ENCODE peak calls at places on chromosomes 13 and 19, in four cellular contexts. S, D, C and O are unnamed samples. For H3K4me1, the result is how much of the 10 kb centered on the place peaks cover.

GRCh38 chr13:20274466-20274865 is 42.3 kb upstream of the GJB6 start:
- DNase-seq in S (no peak), D (no peak), C (no peak), O (no peak)

GRCh38 chr13:50400930-50401553 is 385.8 kb downstream of the KCNRG start:
- DNase-seq in S (no peak), D (peak), C (peak), O (no peak)

GRCh38 chr19:54179921-54180452 is 7.0 kb upstream of the TMC4 start:
- DNase-seq in S (no peak), D (no peak), C (peak), O (no peak)

GRCh38 chr19:34228347-34228746 is 26.0 kb upstream of the GARRE1 start:
- DNase-seq in S (no peak), D (no peak), C (no peak), O (no peak)

GRCh38 chr13:88622362-88622973 is 951.3 kb downstream of the SLITRK5 start:
- DNase-seq in S (no peak), D (no peak), C (no peak), O (peak)

GRCh38 chr19:15640294-15640903 is at the start of gene CYP4F3:
- DNase-seq in S (no peak), D (peak), C (no peak), O (no peak)

GRCh38 chr13:50730496-50731171 is 112.9 kb downstream of the DLEU7 start:
- DNase-seq in S (no peak), D (no peak), C (no peak), O (no peak)

GRCh38 chr13:33256148-33256547 is 29.4 kb downstream of the STARD13 start:
- DNase-seq in S (no peak), D (no peak), C (no peak), O (no peak)

GRCh38 chr13:110914293-110915056 is 394 bp downstream of the ANKRD10 start:
- DNase-seq in S (peak), D (peak), C (peak), O (peak)

GRCh38 chr13:40963927-40964326 is 55.2 kb downstream of the ELF1 start:
- DNase-seq in S (no peak), D (no peak), C (no peak), O (no peak)

GRCh38 chr13:37869506-37869755 is 141 bp downstream of the TRPC4 start:
- DNase-seq in S (no peak), D (no peak), C (no peak), O (no peak)

GRCh38 chr19:44640518-44640917 is 3.2 kb upstream of the PVR start:
- DNase-seq in S (no peak), D (no peak), C (no peak), O (no peak)

GRCh38 chr19:16141043-16141442 is 2.4 kb upstream of the HSH2D start:
- DNase-seq in S (no peak), D (no peak), C (no peak), O (no peak)

GRCh38 chr19:41705393-41706174 is 2.8 kb upstream of the CEACAM5 start:
- DNase-seq in S (peak), D (no peak), C (peak), O (no peak)

GRCh38 chr19:45117167-45117594 is 24.2 kb downstream of the PPP1R37 start:
- DNase-seq in S (peak), D (no peak), C (no peak), O (no peak)

GRCh38 chr13:76972430-76972829 is 19.5 kb upstream of the CLN5 start:
- DNase-seq in S (no peak), D (peak), C (no peak), O (no peak)

GRCh38 chr19:11541238-11541637 is 2.6 kb downstream of the CNN1 start:
- DNase-seq in S (no peak), D (no peak), C (no peak), O (no peak)

GRCh38 chr19:15466851-15467733 is 2.7 kb upstream of the RASAL3 start:
- DNase-seq in S (peak), D (no peak), C (peak), O (peak)

GRCh38 chr19:31349160-31349881 is at the start of gene TSHZ3:
- DNase-seq in S (peak), D (peak), C (peak), O (peak)

GRCh38 chr19:32719611-32720059 is at the start of gene TDRD12:
- DNase-seq in S (no peak), D (peak), C (no peak), O (no peak)

GRCh38 chr19:17743874-17744273 is 7.4 kb upstream of the FCHO1 start:
- DNase-seq in S (no peak), D (no peak), C (peak), O (no peak)

GRCh38 chr19:52221831-52222375 is 32.1 kb downstream of the PPP2R1A start:
- DNase-seq in S (no peak), D (no peak), C (no peak), O (no peak)

GRCh38 chr13:23391752-23392151 is 41.8 kb downstream of the SACS start:
- DNase-seq in S (no peak), D (no peak), C (no peak), O (no peak)

DNA sequence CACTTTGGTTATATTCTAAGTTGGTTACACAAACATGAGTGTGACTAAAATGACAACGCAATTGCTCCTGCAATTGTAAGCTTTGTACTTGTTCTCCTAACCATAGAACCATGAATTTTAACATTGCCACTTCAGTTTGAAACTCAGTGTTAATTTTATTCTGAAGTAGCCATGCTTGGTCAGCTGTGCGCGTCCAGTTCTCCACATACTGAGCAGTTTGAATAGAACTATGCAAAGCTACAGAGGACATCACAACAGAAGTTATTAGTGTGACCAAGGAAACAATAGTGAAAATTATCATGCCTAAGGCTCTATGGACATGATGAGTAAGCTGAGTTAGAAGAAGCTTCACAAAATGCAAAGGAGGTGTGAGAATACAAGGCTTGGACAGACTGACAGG is 19.6 kb upstream of the ZNF100 start:
- DNase-seq in S (no peak), D (no peak), C (no peak), O (no peak)
- H3K4me1 ChIP-seq in S (under half), D (under half), C (under half), O (under half)

GRCh38 chr19:10226376-10227214 is 4.5 kb downstream of the S1PR2 start:
- DNase-seq in S (no peak), D (peak), C (no peak), O (no peak)

GRCh38 chr19:10228925-10229324 is 2.2 kb downstream of the S1PR2 start:
- DNase-seq in S (peak), D (no peak), C (peak), O (peak)

GRCh38 chr19:10228393-10228792 is 2.7 kb downstream of the S1PR2 start:
- DNase-seq in S (no peak), D (no peak), C (no peak), O (no peak)

GRCh38 chr19:10226021-10226375 is 5.1 kb downstream of the S1PR2 start:
- DNase-seq in S (no peak), D (no peak), C (no peak), O (no peak)

GRCh38 chr19:10227215-10227971 is 3.7 kb downstream of the S1PR2 start:
- DNase-seq in S (no peak), D (no peak), C (no peak), O (no peak)
- H3K4me3 ChIP-seq in S (no peak), D (no peak), C (no peak), O (no peak)

GRCh38 chr13:98173431-98173921 is 3.6 kb downstream of the RNF113B start:
- DNase-seq in S (no peak), D (peak), C (peak), O (no peak)
- H3K4me1 ChIP-seq in S (under half), D (under half), C (under half), O (under half)

GRCh38 chr13:112688560-112689497 is 1.0 kb upstream of the ATP11A start:
- DNase-seq in S (peak), D (peak), C (peak), O (no peak)
- H3K4me3 ChIP-seq in S (peak), D (peak), C (no peak), O (peak)

GRCh38 chr19:5932146-5932545 is 18.1 kb downstream of the CAPS start:
- DNase-seq in S (no peak), D (no peak), C (no peak), O (no peak)
- H3K4me1 ChIP-seq in S (under half), D (under half), C (under half), O (under half)

DNA sequence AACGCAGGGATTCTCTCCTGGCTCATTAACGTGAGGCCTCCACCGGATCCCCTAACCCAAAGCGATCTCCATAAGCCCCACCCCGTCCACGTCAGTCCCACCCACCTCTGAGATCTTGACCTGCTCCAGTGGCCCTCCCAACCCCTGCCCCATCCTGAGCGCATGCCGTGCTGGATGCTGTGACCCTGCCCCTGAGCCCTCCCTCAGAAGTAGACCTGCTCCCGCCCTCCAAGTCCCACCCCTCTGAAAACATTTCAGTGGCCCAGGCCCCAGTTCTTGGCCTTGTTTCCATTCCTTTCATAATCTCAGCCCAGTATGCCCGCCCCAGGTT is 19.9 kb downstream of the LMTK3 start:
- DNase-seq in S (no peak), D (no peak), C (no peak), O (no peak)
- H3K4me3 ChIP-seq in S (peak), D (no peak), C (no peak), O (no peak)

DNA sequence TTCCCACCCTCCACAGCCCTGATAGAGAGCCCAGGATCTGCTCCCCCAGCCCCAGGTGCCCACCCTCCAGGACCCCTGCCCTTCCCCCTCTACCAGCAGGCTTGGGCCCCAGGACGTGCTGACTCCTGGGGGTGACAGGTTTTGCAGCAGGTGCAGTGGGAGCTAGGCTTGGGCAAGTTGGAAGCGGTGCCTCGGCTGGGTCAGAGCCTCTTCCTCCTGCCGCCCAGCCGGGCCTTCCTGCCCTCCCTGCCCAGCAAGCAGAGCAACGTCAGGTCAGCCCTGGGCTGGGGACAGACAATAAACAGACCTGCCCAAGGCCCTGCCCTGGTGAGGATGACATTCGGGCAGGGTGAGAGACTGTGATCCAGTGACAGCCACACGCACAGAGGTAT is 9.2 kb upstream of the NCCRP1 start:
- DNase-seq in S (no peak), D (no peak), C (no peak), O (no peak)
- H3K4me1 ChIP-seq in S (under half), D (under half), C (under half), O (under half)

DNA sequence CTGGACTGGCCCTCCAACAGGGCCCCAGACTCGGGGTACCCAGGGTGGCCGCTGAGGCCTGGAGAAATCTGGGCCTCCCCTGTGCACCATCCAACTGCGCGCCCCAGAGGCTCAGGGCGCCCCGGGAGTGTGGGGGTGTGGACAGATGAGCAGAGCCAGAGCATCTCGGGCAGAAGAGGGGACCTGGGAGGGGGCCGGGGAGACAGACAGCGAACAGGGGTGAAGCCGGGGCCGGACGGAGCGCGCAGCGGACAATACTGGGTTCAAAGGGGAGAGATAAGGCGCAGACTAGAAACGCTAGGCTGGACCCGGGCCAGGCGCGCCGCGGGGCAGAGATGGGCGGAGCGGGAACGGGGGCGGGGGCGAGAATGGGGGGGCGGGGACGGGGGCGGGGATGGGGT is 460 bp upstream of the CERS4 start:
- DNase-seq in S (no peak), D (peak), C (no peak), O (no peak)
- H3K4me3 ChIP-seq in S (peak), D (peak), C (peak), O (peak)